ENCODE peak calls at places on chromosome 19, in six cellular contexts. I, A, G, N, R and J are unnamed samples.

GRCh38 chr19:1469200-1469935 is 9.6 kb downstream of the C19orf25 start:
- DNase-seq in I (no peak), A (no peak), G (peak), N (no peak), R (no peak), J (no peak)

GRCh38 chr19:46606019-46606418 is 4.9 kb downstream of the CALM3 start:
- DNase-seq in I (no peak), A (no peak), G (peak), N (no peak), R (no peak), J (no peak)

GRCh38 chr19:48506138-48506733 is 5.4 kb downstream of the LMTK3 start:
- DNase-seq in I (no peak), A (peak), G (no peak), N (peak), R (peak), J (no peak)

GRCh38 chr19:18425515-18426415 is 6.6 kb downstream of the SSBP4 start:
- DNase-seq in I (peak), A (peak), G (no peak), N (no peak), R (peak), J (no peak)

GRCh38 chr19:30204721-30205120 is 167.5 kb upstream of the ZNF536 start:
- DNase-seq in I (no peak), A (no peak), G (no peak), N (no peak), R (no peak), J (no peak)

GRCh38 chr19:48244289-48244688 is 11.4 kb downstream of the CARD8 start:
- DNase-seq in I (no peak), A (peak), G (no peak), N (no peak), R (no peak), J (no peak)

GRCh38 chr19:16330811-16331690 is 6.4 kb downstream of the KLF2 start:
- DNase-seq in I (no peak), A (no peak), G (no peak), N (no peak), R (peak), J (no peak)

GRCh38 chr19:17555929-17556813 is 722 bp downstream of the COLGALT1 start:
- DNase-seq in I (peak), A (peak), G (peak), N (peak), R (peak), J (no peak)

GRCh38 chr19:55703790-55704215 is 28.8 kb downstream of the EPN1 start:
- DNase-seq in I (no peak), A (peak), G (no peak), N (no peak), R (peak), J (no peak)

GRCh38 chr19:41882568-41883462 is at the start of gene ARHGEF1:
- DNase-seq in I (no peak), A (peak), G (peak), N (no peak), R (peak), J (peak)

GRCh38 chr19:48872182-48872883 is at the start of gene PPP1R15A:
- DNase-seq in I (peak), A (peak), G (peak), N (peak), R (peak), J (peak)

GRCh38 chr19:47790398-47790814 is 11.9 kb downstream of the SELENOW start:
- DNase-seq in I (peak), A (peak), G (peak), N (peak), R (peak), J (peak)

GRCh38 chr19:38592940-38593339 is 24.8 kb downstream of the MAP4K1 start:
- DNase-seq in I (no peak), A (no peak), G (no peak), N (no peak), R (no peak), J (peak)